ENCODE peak calls at places on chromosomes 13 and 19, in seven cellular contexts. K is endothelial cell of umbilical vein, G is GM12892, V is prostate gland, I is gastrocnemius medialis, Q is H54, H is Peyer's patch. J is an unnamed sample.

GRCh38 chr19:48053856-48054255 is 10.0 kb upstream of the CABP5 start:
- DNase-seq in K (no peak), G (no peak), V (no peak), I (no peak), Q (no peak), H (no peak), J (no peak)

GRCh38 chr19:2780284-2780683 is 2.8 kb downstream of the SGTA start:
- DNase-seq in K (no peak), G (no peak), V (no peak), I (no peak), Q (no peak), H (no peak), J (no peak)

GRCh38 chr13:43206858-43207257 is 183.5 kb downstream of the DNAJC15 start:
- DNase-seq in K (no peak), G (no peak), V (no peak), I (no peak), Q (no peak), H (no peak), J (no peak)

GRCh38 chr19:55436847-55437246 is 6.3 kb downstream of the SHISA7 start:
- DNase-seq in K (no peak), G (no peak), V (no peak), I (no peak), Q (no peak), H (no peak), J (no peak)

GRCh38 chr19:49448432-49448786 is 3.2 kb downstream of the PIH1D1 start:
- DNase-seq in K (no peak), G (no peak), V (no peak), I (no peak), Q (no peak), H (no peak), J (no peak)

GRCh38 chr19:54026656-54027055 is 35.2 kb downstream of the CACNG6 start:
- DNase-seq in K (no peak), G (no peak), V (no peak), I (no peak), Q (no peak), H (no peak), J (no peak)

GRCh38 chr19:18416778-18417249 is 2.4 kb upstream of the SSBP4 start:
- DNase-seq in K (peak), G (no peak), V (peak), I (peak), Q (no peak), H (peak), J (peak)

GRCh38 chr13:61148691-61149332 is 266.8 kb downstream of the PCDH20 start:
- DNase-seq in K (no peak), G (no peak), V (no peak), I (no peak), Q (no peak), H (no peak), J (no peak)

GRCh38 chr19:44851427-44851826 is 5.3 kb downstream of the NECTIN2 start:
- DNase-seq in K (no peak), G (no peak), V (no peak), I (no peak), Q (no peak), H (no peak), J (no peak)

GRCh38 chr19:41860419-41861097 is 503 bp downstream of the RPS19 start:
- DNase-seq in K (peak), G (no peak), V (no peak), I (no peak), Q (no peak), H (no peak), J (peak)

GRCh38 chr13:26973946-26974345 is 197.7 kb downstream of the USP12 start:
- DNase-seq in K (no peak), G (no peak), V (no peak), I (no peak), Q (no peak), H (peak), J (no peak)

GRCh38 chr19:40614595-40615411 is 13.6 kb downstream of the LTBP4 start:
- DNase-seq in K (peak), G (no peak), V (peak), I (peak), Q (peak), H (peak), J (peak)

GRCh38 chr19:16660763-16661479 is at the start of gene TMEM38A:
- DNase-seq in K (no peak), G (peak), V (peak), I (peak), Q (peak), H (peak), J (peak)

GRCh38 chr13:98293103-98293502 is 116.0 kb upstream of the RNF113B start:
- DNase-seq in K (no peak), G (no peak), V (peak), I (no peak), Q (no peak), H (no peak), J (no peak)

GRCh38 chr13:99996177-99996705 is 14.7 kb downstream of the ZIC2 start:
- DNase-seq in K (peak), G (no peak), V (no peak), I (no peak), Q (no peak), H (no peak), J (no peak)

GRCh38 chr19:53772943-53773342 is 51.2 kb downstream of the NLRP12 start:
- DNase-seq in K (peak), G (no peak), V (peak), I (no peak), Q (peak), H (no peak), J (peak)

GRCh38 chr19:23286477-23286876 is 36.3 kb upstream of the ZNF724 start:
- DNase-seq in K (no peak), G (no peak), V (no peak), I (no peak), Q (no peak), H (no peak), J (no peak)

GRCh38 chr13:113771709-113772331 is 12.8 kb downstream of the TMEM255B start:
- DNase-seq in K (peak), G (no peak), V (no peak), I (no peak), Q (no peak), H (no peak), J (no peak)

GRCh38 chr13:74036373-74036772 is 97.8 kb downstream of the KLF12 start:
- DNase-seq in K (no peak), G (no peak), V (peak), I (no peak), Q (no peak), H (no peak), J (no peak)

GRCh38 chr19:2782357-2782935 is 627 bp downstream of the SGTA start:
- DNase-seq in K (peak), G (no peak), V (no peak), I (no peak), Q (no peak), H (no peak), J (no peak)

GRCh38 chr13:39037410-39037879 is 444 bp downstream of the PROSER1 start:
- DNase-seq in K (no peak), G (no peak), V (no peak), I (no peak), Q (peak), H (no peak), J (no peak)

GRCh38 chr19:39645800-39646411 is 9.8 kb upstream of the LGALS16 start:
- DNase-seq in K (peak), G (no peak), V (no peak), I (no peak), Q (no peak), H (no peak), J (no peak)

GRCh38 chr13:105984236-105984635 is 551.2 kb downstream of the EFNB2 start:
- DNase-seq in K (no peak), G (no peak), V (no peak), I (no peak), Q (no peak), H (no peak), J (no peak)

GRCh38 chr13:57582032-57582431 is 49.5 kb upstream of the PCDH17 start:
- DNase-seq in K (no peak), G (no peak), V (no peak), I (no peak), Q (no peak), H (no peak), J (no peak)

GRCh38 chr13:24161010-24161775 is 673 bp downstream of the SPATA13 start:
- DNase-seq in K (peak), G (peak), V (peak), I (no peak), Q (no peak), H (no peak), J (peak)
- TF ChIP-seq POLR2A in K (no peak), G (no peak), V (no peak), I (no peak), Q (no peak), H (no peak), J (no peak)

DNA sequence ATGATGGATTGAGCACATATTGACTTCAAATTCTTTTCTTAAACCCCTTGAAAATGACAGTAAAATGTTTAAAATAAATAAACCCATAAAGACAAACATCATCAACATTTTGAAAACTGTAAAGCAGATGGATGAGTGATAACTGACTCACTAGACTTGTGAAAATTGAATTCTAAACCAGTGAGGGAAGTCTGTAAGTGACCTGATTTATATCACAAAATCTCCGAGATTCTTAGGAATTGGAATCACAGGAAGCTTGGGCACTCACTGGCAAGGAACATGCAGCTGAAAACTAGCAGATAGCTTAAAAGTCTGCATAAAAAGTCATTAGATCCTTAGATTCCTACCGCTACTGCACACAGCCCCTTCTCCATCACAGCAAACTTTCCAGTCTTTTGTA is 51.3 kb upstream of the TSC22D1 start:
- DNase-seq in K (no peak), G (no peak), V (no peak), I (no peak), Q (no peak), H (no peak), J (no peak)
- TF ChIP-seq POLR2A in K (no peak), G (no peak), V (no peak), I (no peak), Q (no peak), H (no peak), J (no peak)

DNA sequence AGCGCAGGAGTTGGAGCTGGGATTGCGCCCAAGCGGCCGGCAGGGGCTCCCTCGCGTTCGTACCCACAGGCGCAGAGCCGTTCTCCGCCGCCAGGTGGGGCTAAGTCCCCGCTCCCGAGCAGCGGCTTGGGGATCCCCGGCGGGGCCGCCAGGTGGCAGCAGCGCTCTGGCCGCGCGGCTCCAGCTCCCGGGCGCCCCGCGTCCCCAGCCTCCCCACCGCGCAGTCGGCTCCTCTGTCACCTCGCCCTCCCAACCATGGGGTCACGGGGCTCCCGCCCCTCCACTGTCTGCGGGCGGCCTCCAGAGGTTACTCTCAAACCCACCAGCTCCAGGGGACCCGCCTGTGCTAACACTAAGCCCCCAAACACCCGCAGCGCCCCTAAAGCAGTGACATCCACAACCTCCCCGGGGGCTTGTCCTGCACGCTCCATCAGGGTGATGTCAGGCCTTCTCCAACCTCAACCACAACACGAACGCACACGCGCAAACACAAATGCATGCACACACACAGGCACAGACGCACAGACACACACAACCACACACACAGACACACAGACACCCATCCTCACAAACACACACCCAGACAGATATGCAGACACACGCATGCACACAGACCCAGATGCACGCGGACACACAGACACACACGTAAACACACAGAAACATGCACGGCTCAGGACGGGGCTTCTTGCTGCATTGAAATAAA is 18.4 kb upstream of the KCTD15 start:
- DNase-seq in K (peak), G (peak), V (peak), I (peak), Q (peak), H (peak), J (peak)
- TF ChIP-seq POLR2A in K (no peak), G (no peak), V (no peak), I (no peak), Q (no peak), H (no peak), J (peak)

DNA sequence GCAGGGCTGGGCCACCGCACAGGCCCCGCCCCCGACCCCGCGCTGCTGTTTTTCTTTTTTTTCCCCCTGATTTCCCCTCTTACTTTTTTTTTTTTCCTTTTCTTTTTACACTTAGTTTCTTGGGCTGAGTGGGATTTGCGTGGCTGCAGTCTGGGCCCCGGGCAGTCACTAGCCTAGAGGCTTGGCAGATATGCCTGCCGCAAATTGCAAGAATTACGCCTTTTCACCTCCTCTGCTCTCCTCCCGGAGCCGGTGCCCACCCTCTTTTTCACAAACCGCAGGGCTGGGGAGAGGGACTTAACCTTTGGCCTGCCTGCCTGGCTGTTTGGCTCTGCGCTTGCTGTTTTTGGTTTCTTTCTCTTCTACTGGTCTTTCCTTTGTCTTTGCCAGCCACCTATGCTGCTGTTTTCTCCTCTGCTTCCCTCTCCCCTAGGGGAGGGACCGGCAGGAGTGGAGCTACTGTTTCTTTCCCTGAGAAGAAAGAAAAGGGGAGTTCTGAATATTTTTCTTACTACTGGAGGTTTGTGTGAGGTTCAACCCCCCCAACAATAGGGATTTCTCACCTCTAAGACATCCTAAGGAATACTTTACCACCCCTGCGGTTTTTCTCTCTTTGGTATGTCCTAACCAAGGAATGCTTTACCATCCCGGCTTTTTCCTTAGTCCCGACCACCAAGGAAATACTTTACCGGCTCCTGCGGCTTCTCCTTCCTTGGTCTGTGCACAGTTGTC is 11.0 kb downstream of the ZNF552 start:
- DNase-seq in K (peak), G (no peak), V (no peak), I (no peak), Q (peak), H (peak), J (no peak)
- TF ChIP-seq POLR2A in K (no peak), G (no peak), V (no peak), I (no peak), Q (peak), H (no peak), J (no peak)

GRCh38 chr19:7445104-7445503 is 43.7 kb downstream of the PEX11G start:
- DNase-seq in K (no peak), G (no peak), V (no peak), I (no peak), Q (no peak), H (no peak), J (no peak)
- TF ChIP-seq POLR2A in K (no peak), G (no peak), V (no peak), I (no peak), Q (no peak), H (no peak), J (no peak)

J was measured in adrenal gland.